ENCODE peak calls at places on chromosome 18, in five cellular contexts. I is HepG2, T is GM12878, K is upper lobe of left lung, B is K562. Y is an unnamed sample.

GRCh38 chr18:48902023-48902855 is 48.5 kb downstream of the SMAD7 start:
- ATAC-seq in I (peak; percentile 89), T (no peak), K (peak; percentile 89), B (peak; percentile 86), Y (peak; percentile 90)

GRCh38 chr18:44915213-44915612 is 234.5 kb downstream of the SETBP1 start:
- ATAC-seq in I (no peak), T (no peak), K (no peak), B (no peak), Y (no peak)

GRCh38 chr18:1965016-1965415 is 606.3 kb downstream of the METTL4 start:
- ATAC-seq in I (no peak), T (no peak), K (no peak), B (no peak), Y (no peak)

GRCh38 chr18:58314284-58314683 is 270.3 kb downstream of the NEDD4L start:
- ATAC-seq in I (peak; percentile 39), T (no peak), K (peak; percentile 71), B (peak; percentile 48), Y (peak; percentile 92)

GRCh38 chr18:79832169-79832568 is 34.4 kb downstream of the KCNG2 start:
- ATAC-seq in I (no peak), T (no peak), K (no peak), B (no peak), Y (no peak)

GRCh38 chr18:54210463-54210862 is 14.0 kb downstream of the MBD2 start:
- ATAC-seq in I (no peak), T (peak; percentile 55), K (no peak), B (no peak), Y (no peak)

GRCh38 chr18:54260376-54261072 is 8.8 kb upstream of the POLI start:
- ATAC-seq in I (peak; percentile 62), T (peak; percentile 48), K (peak; percentile 73), B (peak; percentile 45), Y (no peak)

GRCh38 chr18:8706981-8707940 is 1.9 kb downstream of the MTCL1 start:
- ATAC-seq in I (no peak), T (no peak), K (no peak), B (no peak), Y (peak; percentile 7)

GRCh38 chr18:46222710-46223360 is 118.7 kb downstream of the HAUS1 start:
- ATAC-seq in I (no peak), T (no peak), K (no peak), B (peak; percentile 79), Y (no peak)

GRCh38 chr18:12659904-12660605 is 2.1 kb upstream of the SPIRE1 start:
- ATAC-seq in I (no peak), T (peak; percentile 59), K (peak; percentile 64), B (no peak), Y (no peak)

GRCh38 chr18:12654971-12655370 is 2.9 kb downstream of the SPIRE1 start:
- ATAC-seq in I (no peak), T (no peak), K (no peak), B (no peak), Y (no peak)

GRCh38 chr18:12656671-12657047 is 1.2 kb downstream of the SPIRE1 start:
- ATAC-seq in I (no peak), T (no peak), K (no peak), B (no peak), Y (no peak)

GRCh38 chr18:12657849-12658829 is at the start of gene SPIRE1:
- ATAC-seq in I (peak; percentile 83), T (peak; percentile 82), K (peak; percentile 87), B (peak; percentile 79), Y (peak; percentile 90)

DNA sequence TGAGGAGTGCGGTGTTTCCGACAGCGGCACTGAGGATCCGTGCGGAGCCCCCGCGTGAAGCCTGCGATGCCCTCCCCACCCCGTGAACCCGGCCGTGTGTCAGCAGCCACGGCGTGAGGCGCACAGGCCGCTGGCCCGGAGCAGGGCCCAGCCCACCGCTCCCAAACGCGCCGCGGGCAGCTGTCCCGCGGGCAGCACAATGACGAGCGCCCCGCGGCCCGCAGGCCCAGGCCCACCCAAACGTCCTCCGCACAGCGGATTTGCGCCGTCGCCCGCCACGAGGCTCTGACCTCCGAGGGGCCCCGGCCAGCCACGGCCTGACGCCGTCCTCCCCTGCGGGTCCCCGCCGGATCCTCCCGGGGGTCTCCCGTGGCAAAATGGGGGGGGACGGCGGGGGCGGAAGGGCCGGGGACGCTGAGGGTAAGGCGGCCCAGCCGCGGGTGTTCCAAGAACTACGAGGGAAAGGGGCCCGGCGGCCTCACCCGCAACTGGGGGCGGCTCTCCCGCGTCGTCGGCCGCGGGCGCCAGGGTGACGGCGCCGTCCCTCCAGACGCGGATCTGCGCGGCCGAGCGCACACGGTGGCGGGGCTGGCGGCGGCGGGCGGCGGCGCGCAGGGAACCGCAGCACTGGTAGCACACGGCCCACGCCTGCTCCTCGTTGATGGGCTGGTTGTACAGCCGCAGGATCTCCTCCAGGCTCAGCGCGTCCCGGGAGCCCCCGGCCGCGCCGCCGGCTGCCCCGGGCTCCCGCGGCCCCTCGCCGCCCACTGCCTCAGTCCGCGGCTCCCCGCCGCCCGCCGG is 659 bp downstream of the SPIRE1 start:
- ATAC-seq in I (peak; percentile 79), T (peak; percentile 48), K (peak; percentile 68), B (peak; percentile 83), Y (peak; percentile 72)
- TF ChIP-seq POLR2A in I (no peak), T (no peak), K (peak; percentile 59), B (no peak), Y (peak; percentile 54)

GRCh38 chr18:10850216-10850615 is 299.2 kb downstream of the PIEZO2 start:
- ATAC-seq in I (no peak), T (no peak), K (no peak), B (no peak), Y (no peak)

GRCh38 chr18:10850828-10851227 is 298.5 kb downstream of the PIEZO2 start:
- ATAC-seq in I (no peak), T (no peak), K (no peak), B (peak; percentile 51), Y (no peak)

GRCh38 chr18:10851824-10852225 is 297.5 kb downstream of the PIEZO2 start:
- ATAC-seq in I (no peak), T (peak; percentile 80), K (no peak), B (peak; percentile 69), Y (no peak)

GRCh38 chr18:10856146-10856545 is 293.2 kb downstream of the PIEZO2 start:
- ATAC-seq in I (no peak), T (no peak), K (no peak), B (no peak), Y (no peak)

GRCh38 chr18:10852610-10853303 is 296.6 kb downstream of the PIEZO2 start:
- ATAC-seq in I (no peak), T (peak; percentile 37), K (no peak), B (no peak), Y (no peak)
- TF ChIP-seq POLR2AphosphoS5 in I (no peak), T (no peak), K (no peak), B (no peak), Y (no peak)

DNA sequence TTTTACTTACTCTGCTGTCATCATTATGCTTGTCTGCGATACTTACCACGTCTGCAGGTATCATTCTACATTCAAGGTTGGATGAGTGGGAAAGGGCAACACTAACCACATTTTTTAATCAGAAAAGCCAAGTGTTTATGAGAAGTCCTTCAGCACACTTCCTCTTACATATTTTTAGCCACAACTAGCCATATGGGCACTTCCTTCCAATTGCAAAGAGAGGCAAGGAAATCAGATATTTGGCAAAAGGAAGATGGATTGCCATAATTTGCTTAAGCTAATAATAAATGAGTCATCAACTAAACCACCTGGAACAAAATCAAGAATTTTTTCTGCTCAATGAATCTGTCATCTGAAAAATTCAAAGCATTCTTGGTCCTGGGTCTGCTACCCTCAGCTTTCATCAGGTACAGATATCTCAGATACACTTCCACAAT is 16.7 kb upstream of the MRO start:
- ATAC-seq in I (no peak), T (peak; percentile 76), K (peak; percentile 74), B (no peak), Y (no peak)
- TF ChIP-seq EP300 in I (no peak), T (no peak), K (peak; percentile 41), B (no peak), Y (no peak)

GRCh38 chr18:63046375-63046774 is 273.2 kb downstream of the BCL2 start:
- ATAC-seq in I (no peak), T (no peak), K (no peak), B (no peak), Y (no peak)
- TF ChIP-seq POLR2A in I (no peak), T (no peak), K (no peak), B (no peak), Y (no peak)

GRCh38 chr18:66687635-66688034 is 83.7 kb upstream of the CDH19 start:
- ATAC-seq in I (no peak), T (no peak), K (no peak), B (no peak), Y (no peak)

GRCh38 chr18:66682855-66683322 is 79.0 kb upstream of the CDH19 start:
- ATAC-seq in I (no peak), T (no peak), K (no peak), B (no peak), Y (peak; percentile 60)
- TF ChIP-seq POLR2AphosphoS5 in I (no peak), T (no peak), K (no peak), B (no peak), Y (peak; percentile 64)

GRCh38 chr18:77650799-77651385 is 401.2 kb downstream of the GALR1 start:
- ATAC-seq in I (peak; percentile 96), T (peak; percentile 77), K (peak; percentile 80), B (peak; percentile 92), Y (peak; percentile 88)
- TF ChIP-seq EP300 in I (no peak), T (no peak), K (no peak), B (no peak), Y (no peak)

GRCh38 chr18:12701161-12701560 is 1.4 kb downstream of the CEP76 start:
- ATAC-seq in I (no peak), T (no peak), K (no peak), B (no peak), Y (no peak)

GRCh38 chr18:12699747-12700146 is 2.8 kb downstream of the CEP76 start:
- ATAC-seq in I (no peak), T (no peak), K (no peak), B (no peak), Y (no peak)

GRCh38 chr18:12703096-12703567 is 290 bp downstream of the PSMG2 start:
- ATAC-seq in I (no peak), T (no peak), K (peak; percentile 82), B (peak; percentile 66), Y (peak; percentile 62)

GRCh38 chr18:12703714-12704113 is 872 bp downstream of the PSMG2 start:
- ATAC-seq in I (no peak), T (peak; percentile 15), K (no peak), B (peak; percentile 12), Y (no peak)

GRCh38 chr18:12702221-12703095 is at the start of the genes CEP76 and PSMG2:
- ATAC-seq in I (peak; percentile 96), T (peak; percentile 92), K (peak; percentile 96), B (peak; percentile 95), Y (peak; percentile 97)
- TF ChIP-seq POLR2A in I (peak; percentile 82), T (peak; percentile 96), K (peak; percentile 85), B (peak; percentile 94), Y (peak; percentile 84)

Y was measured in gastroesophageal sphincter.